ENCODE peak calls at places on chromosomes 4 and X, in nine cellular contexts. One of them, this sample, is unnamed.
A peak's percentile ranks its signal among the peaks of the same experiment; 100 is the strongest.

GRCh38 chrX:129523076-129524055 is at the start of gene SMARCA1:
- DNase-seq in CD8-positive, alpha-beta T cell: no peak
- DNase-seq in stomach: peak; percentile 39
- DNase-seq in pancreas: peak; percentile 27
- DNase-seq in NB4: no peak
- DNase-seq in AG10803: peak; percentile 61
- DNase-seq in HFF-Myc: no peak
- DNase-seq in OCI-LY7: no peak
- DNase-seq in left lung: peak; percentile 63
- DNase-seq in this sample: peak; percentile 59

GRCh38 chr4:41611881-41612871 is 74.2 kb downstream of the LIMCH1 start:
- DNase-seq in CD8-positive, alpha-beta T cell: no peak
- DNase-seq in stomach: peak; percentile 42
- DNase-seq in pancreas: peak; percentile 49
- DNase-seq in NB4: no peak
- DNase-seq in AG10803: peak; percentile 62
- DNase-seq in HFF-Myc: no peak
- DNase-seq in OCI-LY7: no peak
- DNase-seq in left lung: no peak
- DNase-seq in this sample: peak; percentile 70

GRCh38 chrX:39848900-39849299 is 248.9 kb downstream of the BCOR start:
- DNase-seq in CD8-positive, alpha-beta T cell: no peak
- DNase-seq in stomach: no peak
- DNase-seq in pancreas: no peak
- DNase-seq in NB4: no peak
- DNase-seq in AG10803: peak; percentile 83
- DNase-seq in HFF-Myc: peak; percentile 75
- DNase-seq in OCI-LY7: no peak
- DNase-seq in left lung: no peak
- DNase-seq in this sample: peak; percentile 79

GRCh38 chr4:139015948-139016451 is 419 bp downstream of the NOCT start:
- DNase-seq in CD8-positive, alpha-beta T cell: no peak
- DNase-seq in stomach: peak; percentile 56
- DNase-seq in pancreas: no peak
- DNase-seq in NB4: peak; percentile 60
- DNase-seq in AG10803: peak; percentile 21
- DNase-seq in HFF-Myc: no peak
- DNase-seq in OCI-LY7: peak; percentile 78
- DNase-seq in left lung: peak; percentile 90
- DNase-seq in this sample: peak; percentile 41

GRCh38 chr4:143654571-143654970 is 45.9 kb downstream of the FREM3 start:
- DNase-seq in CD8-positive, alpha-beta T cell: no peak
- DNase-seq in stomach: no peak
- DNase-seq in pancreas: no peak
- DNase-seq in NB4: no peak
- DNase-seq in AG10803: no peak
- DNase-seq in HFF-Myc: no peak
- DNase-seq in OCI-LY7: no peak
- DNase-seq in left lung: no peak
- DNase-seq in this sample: no peak

GRCh38 chr4:89610236-89610635 is 226.7 kb downstream of the SNCA start:
- DNase-seq in CD8-positive, alpha-beta T cell: no peak
- DNase-seq in stomach: no peak
- DNase-seq in pancreas: no peak
- DNase-seq in NB4: no peak
- DNase-seq in AG10803: no peak
- DNase-seq in HFF-Myc: no peak
- DNase-seq in OCI-LY7: no peak
- DNase-seq in left lung: no peak
- DNase-seq in this sample: no peak

GRCh38 chr4:190020790-190021717 is 6.0 kb downstream of the FRG2 start:
- DNase-seq in CD8-positive, alpha-beta T cell: no peak
- DNase-seq in stomach: peak; percentile 51
- DNase-seq in pancreas: peak; percentile 64
- DNase-seq in NB4: no peak
- DNase-seq in AG10803: peak; percentile 34
- DNase-seq in HFF-Myc: no peak
- DNase-seq in OCI-LY7: no peak
- DNase-seq in left lung: peak; percentile 82
- DNase-seq in this sample: peak; percentile 23

GRCh38 chrX:114038358-114038757 is 545.5 kb upstream of the HTR2C start:
- DNase-seq in CD8-positive, alpha-beta T cell: no peak
- DNase-seq in stomach: no peak
- DNase-seq in pancreas: no peak
- DNase-seq in NB4: no peak
- DNase-seq in AG10803: no peak
- DNase-seq in HFF-Myc: no peak
- DNase-seq in OCI-LY7: no peak
- DNase-seq in left lung: no peak
- DNase-seq in this sample: no peak

GRCh38 chr4:38902695-38903094 is 35.1 kb downstream of the FAM114A1 start:
- DNase-seq in CD8-positive, alpha-beta T cell: no peak
- DNase-seq in stomach: no peak
- DNase-seq in pancreas: no peak
- DNase-seq in NB4: peak; percentile 59
- DNase-seq in AG10803: peak; percentile 12
- DNase-seq in HFF-Myc: no peak
- DNase-seq in OCI-LY7: peak; percentile 64
- DNase-seq in left lung: no peak
- DNase-seq in this sample: peak; percentile 40

GRCh38 chrX:10055430-10055829 is 88.3 kb downstream of the CLDN34 start:
- DNase-seq in CD8-positive, alpha-beta T cell: no peak
- DNase-seq in stomach: no peak
- DNase-seq in pancreas: no peak
- DNase-seq in NB4: no peak
- DNase-seq in AG10803: no peak
- DNase-seq in HFF-Myc: no peak
- DNase-seq in OCI-LY7: no peak
- DNase-seq in left lung: no peak
- DNase-seq in this sample: no peak

GRCh38 chr4:183611210-183611830 is 47.7 kb downstream of the RWDD4 start:
- DNase-seq in CD8-positive, alpha-beta T cell: no peak
- DNase-seq in stomach: no peak
- DNase-seq in pancreas: no peak
- DNase-seq in NB4: no peak
- DNase-seq in AG10803: no peak
- DNase-seq in HFF-Myc: no peak
- DNase-seq in OCI-LY7: no peak
- DNase-seq in left lung: no peak
- DNase-seq in this sample: no peak

GRCh38 chrX:134377537-134377936 is 82.4 kb upstream of the HPRT1 start:
- DNase-seq in CD8-positive, alpha-beta T cell: no peak
- DNase-seq in stomach: no peak
- DNase-seq in pancreas: no peak
- DNase-seq in NB4: peak; percentile 66
- DNase-seq in AG10803: peak; percentile 54
- DNase-seq in HFF-Myc: no peak
- DNase-seq in OCI-LY7: peak; percentile 68
- DNase-seq in left lung: no peak
- DNase-seq in this sample: peak; percentile 43

GRCh38 chr4:128277856-128278255 is 9.8 kb downstream of the PGRMC2 start:
- DNase-seq in CD8-positive, alpha-beta T cell: no peak
- DNase-seq in stomach: no peak
- DNase-seq in pancreas: no peak
- DNase-seq in NB4: no peak
- DNase-seq in AG10803: no peak
- DNase-seq in HFF-Myc: no peak
- DNase-seq in OCI-LY7: no peak
- DNase-seq in left lung: no peak
- DNase-seq in this sample: no peak

GRCh38 chrX:153926863-153927685 is 1.0 kb upstream of the ARHGAP4 start:
- DNase-seq in CD8-positive, alpha-beta T cell: peak; percentile 62
- DNase-seq in stomach: peak; percentile 57
- DNase-seq in pancreas: peak; percentile 50
- DNase-seq in NB4: peak; percentile 94
- DNase-seq in AG10803: peak; percentile 30
- DNase-seq in HFF-Myc: no peak
- DNase-seq in OCI-LY7: peak; percentile 91
- DNase-seq in left lung: peak; percentile 86
- DNase-seq in this sample: no peak

GRCh38 chr4:3247399-3248177 is 1.4 kb upstream of the MSANTD1 start:
- DNase-seq in CD8-positive, alpha-beta T cell: no peak
- DNase-seq in stomach: no peak
- DNase-seq in pancreas: no peak
- DNase-seq in NB4: no peak
- DNase-seq in AG10803: no peak
- DNase-seq in HFF-Myc: no peak
- DNase-seq in OCI-LY7: no peak
- DNase-seq in left lung: peak; percentile 69
- DNase-seq in this sample: no peak

GRCh38 chr4:159516556-159516955 is 413.7 kb downstream of the RAPGEF2 start:
- DNase-seq in CD8-positive, alpha-beta T cell: no peak
- DNase-seq in stomach: no peak
- DNase-seq in pancreas: no peak
- DNase-seq in NB4: no peak
- DNase-seq in AG10803: no peak
- DNase-seq in HFF-Myc: no peak
- DNase-seq in OCI-LY7: no peak
- DNase-seq in left lung: no peak
- DNase-seq in this sample: peak; percentile 84

GRCh38 chr4:1975391-1975801 is 33.4 kb downstream of the NELFA start:
- DNase-seq in CD8-positive, alpha-beta T cell: no peak
- DNase-seq in stomach: peak; percentile 59
- DNase-seq in pancreas: no peak
- DNase-seq in NB4: no peak
- DNase-seq in AG10803: no peak
- DNase-seq in HFF-Myc: no peak
- DNase-seq in OCI-LY7: no peak
- DNase-seq in left lung: no peak
- DNase-seq in this sample: no peak

GRCh38 chr4:72352746-72353145 is 216.3 kb downstream of the ADAMTS3 start:
- DNase-seq in CD8-positive, alpha-beta T cell: no peak
- DNase-seq in stomach: no peak
- DNase-seq in pancreas: no peak
- DNase-seq in NB4: no peak
- DNase-seq in AG10803: peak; percentile 74
- DNase-seq in HFF-Myc: no peak
- DNase-seq in OCI-LY7: no peak
- DNase-seq in left lung: no peak
- DNase-seq in this sample: no peak

GRCh38 chr4:121599049-121599448 is 97.7 kb downstream of the ANXA5 start:
- DNase-seq in CD8-positive, alpha-beta T cell: no peak
- DNase-seq in stomach: no peak
- DNase-seq in pancreas: no peak
- DNase-seq in NB4: no peak
- DNase-seq in AG10803: no peak
- DNase-seq in HFF-Myc: no peak
- DNase-seq in OCI-LY7: no peak
- DNase-seq in left lung: no peak
- DNase-seq in this sample: no peak

GRCh38 chr4:88779431-88779830 is 81.8 kb upstream of the NAP1L5 start:
- DNase-seq in CD8-positive, alpha-beta T cell: no peak
- DNase-seq in stomach: no peak
- DNase-seq in pancreas: no peak
- DNase-seq in NB4: no peak
- DNase-seq in AG10803: peak; percentile 59
- DNase-seq in HFF-Myc: no peak
- DNase-seq in OCI-LY7: no peak
- DNase-seq in left lung: no peak
- DNase-seq in this sample: peak; percentile 73

GRCh38 chr4:94536049-94536448 is 84.3 kb downstream of the PDLIM5 start:
- DNase-seq in CD8-positive, alpha-beta T cell: no peak
- DNase-seq in stomach: no peak
- DNase-seq in pancreas: no peak
- DNase-seq in NB4: no peak
- DNase-seq in AG10803: no peak
- DNase-seq in HFF-Myc: no peak
- DNase-seq in OCI-LY7: no peak
- DNase-seq in left lung: no peak
- DNase-seq in this sample: no peak
- H3K4me3 ChIP-seq in CD8-positive, alpha-beta T cell: no peak overlapping the region
- H3K4me3 ChIP-seq in stomach: no peak overlapping the region
- H3K4me3 ChIP-seq in pancreas: no peak overlapping the region
- H3K4me3 ChIP-seq in NB4: no peak overlapping the region
- H3K4me3 ChIP-seq in AG10803: no peak overlapping the region
- H3K4me3 ChIP-seq in HFF-Myc: no peak overlapping the region
- H3K4me3 ChIP-seq in OCI-LY7: no peak overlapping the region
- H3K4me3 ChIP-seq in left lung: no peak overlapping the region
- H3K4me3 ChIP-seq in this sample: no peak overlapping the region

GRCh38 chr4:83054928-83055327 is 19.9 kb downstream of the COPS4 start:
- DNase-seq in CD8-positive, alpha-beta T cell: no peak
- DNase-seq in stomach: no peak
- DNase-seq in pancreas: no peak
- DNase-seq in NB4: peak; percentile 34
- DNase-seq in AG10803: peak; percentile 38
- DNase-seq in HFF-Myc: no peak
- DNase-seq in OCI-LY7: peak; percentile 63
- DNase-seq in left lung: no peak
- DNase-seq in this sample: peak; percentile 16
- TF ChIP-seq CTCF in CD8-positive, alpha-beta T cell: peak; percentile 61
- TF ChIP-seq CTCF in stomach: no peak
- TF ChIP-seq CTCF in pancreas: no peak
- TF ChIP-seq CTCF in NB4: peak; percentile 3
- TF ChIP-seq CTCF in AG10803: peak; percentile 44
- TF ChIP-seq CTCF in HFF-Myc: peak; percentile 12
- TF ChIP-seq CTCF in OCI-LY7: peak; percentile 82
- TF ChIP-seq CTCF in left lung: no peak
- TF ChIP-seq CTCF in this sample: peak; percentile 48

DNA sequence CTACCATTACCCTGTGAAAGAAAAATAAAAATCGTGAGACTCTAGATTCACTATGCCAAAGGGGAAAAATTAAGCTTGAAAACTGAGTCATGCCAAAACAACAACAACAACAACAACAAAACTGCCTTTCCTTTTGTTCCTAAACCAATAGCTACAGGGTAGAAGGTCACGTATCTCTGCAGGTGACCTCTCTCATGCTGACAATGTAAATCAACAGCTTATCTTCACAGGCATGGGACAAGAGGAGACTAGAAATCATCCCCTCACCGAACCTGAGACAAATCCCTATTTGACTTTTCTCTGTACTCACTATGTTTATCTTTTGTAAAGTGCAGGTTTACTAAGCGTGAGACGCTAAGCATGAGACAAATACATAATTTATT is 20.5 kb upstream of the AADAT start:
- DNase-seq in CD8-positive, alpha-beta T cell: no peak
- DNase-seq in stomach: no peak
- DNase-seq in pancreas: no peak
- DNase-seq in NB4: no peak
- DNase-seq in AG10803: no peak
- DNase-seq in HFF-Myc: no peak
- DNase-seq in OCI-LY7: no peak
- DNase-seq in left lung: no peak
- DNase-seq in this sample: no peak
- H3K4me3 ChIP-seq in CD8-positive, alpha-beta T cell: no peak overlapping the region
- H3K4me3 ChIP-seq in stomach: no peak overlapping the region
- H3K4me3 ChIP-seq in pancreas: no peak overlapping the region
- H3K4me3 ChIP-seq in NB4: no peak overlapping the region
- H3K4me3 ChIP-seq in AG10803: no peak overlapping the region
- H3K4me3 ChIP-seq in HFF-Myc: no peak overlapping the region
- H3K4me3 ChIP-seq in OCI-LY7: no peak overlapping the region
- H3K4me3 ChIP-seq in left lung: no peak overlapping the region
- H3K4me3 ChIP-seq in this sample: no peak overlapping the region

DNA sequence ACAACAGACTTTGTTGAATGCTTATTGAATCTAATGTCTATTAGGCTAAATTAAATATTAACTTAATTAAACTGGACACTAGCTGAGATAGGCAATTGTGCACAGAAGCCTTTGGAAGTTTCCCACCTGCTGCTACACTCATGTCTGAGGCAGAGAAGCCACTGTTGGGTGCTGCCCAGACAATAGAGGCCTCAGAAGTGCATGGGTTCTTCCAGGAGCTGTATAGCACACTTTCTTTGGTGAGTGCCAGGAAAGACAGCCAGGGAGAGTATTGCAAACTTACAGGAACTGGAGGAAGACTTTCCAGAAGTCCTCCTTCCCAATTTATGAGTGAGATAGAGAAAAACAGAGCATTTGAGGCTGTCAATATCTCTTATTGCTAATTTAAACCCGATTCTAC is 89.9 kb downstream of the GPAT3 start:
- DNase-seq in CD8-positive, alpha-beta T cell: no peak
- DNase-seq in stomach: no peak
- DNase-seq in pancreas: no peak
- DNase-seq in NB4: no peak
- DNase-seq in AG10803: no peak
- DNase-seq in HFF-Myc: no peak
- DNase-seq in OCI-LY7: no peak
- DNase-seq in left lung: no peak
- DNase-seq in this sample: no peak
- TF ChIP-seq CTCF in CD8-positive, alpha-beta T cell: no peak
- TF ChIP-seq CTCF in stomach: no peak
- TF ChIP-seq CTCF in pancreas: no peak
- TF ChIP-seq CTCF in NB4: no peak
- TF ChIP-seq CTCF in AG10803: no peak
- TF ChIP-seq CTCF in HFF-Myc: no peak
- TF ChIP-seq CTCF in OCI-LY7: no peak
- TF ChIP-seq CTCF in left lung: no peak
- TF ChIP-seq CTCF in this sample: no peak